ENCODE peak calls at places on chromosome 17, in ten cellular contexts. G is CD4-positive, alpha-beta memory T cell; A is foreskin fibroblast; U is esophagus muscularis mucosa; I is fibroblast of mammary gland; T is endothelial cell of umbilical vein; M is heart right ventricle; H is cardiac fibroblast; X is esophagus squamous epithelium; C is colonic mucosa. R is an unnamed sample.

GRCh38 chr17:83203073-83203471 is 123.7 kb downstream of the METRNL start:
- DNase-seq in G (no peak), A (peak; percentile 97), U (no peak), I (peak; percentile 99), T (peak; percentile 19), M (no peak), H (peak; percentile 98), X (no peak), C (peak; percentile 37), R (peak; percentile 50)

GRCh38 chr17:73838815-73839214 is 194.6 kb upstream of the SDK2 start:
- DNase-seq in G (no peak), A (no peak), U (no peak), I (no peak), T (no peak), M (no peak), H (no peak), X (no peak), C (no peak), R (no peak)

GRCh38 chr17:44076716-44077594 is 6.4 kb downstream of the G6PC3 start:
- DNase-seq in G (no peak), A (no peak), U (no peak), I (no peak), T (no peak), M (no peak), H (no peak), X (no peak), C (no peak), R (no peak)

GRCh38 chr17:83199500-83200201 is 120.2 kb downstream of the METRNL start:
- DNase-seq in G (peak; percentile 33), A (peak; percentile 47), U (no peak), I (peak; percentile 72), T (no peak), M (peak; percentile 46), H (peak; percentile 81), X (no peak), C (no peak), R (peak; percentile 54)

GRCh38 chr17:40608061-40608581 is 39.5 kb downstream of the SMARCE1 start:
- DNase-seq in G (peak; percentile 79), A (no peak), U (peak; percentile 78), I (no peak), T (no peak), M (no peak), H (no peak), X (no peak), C (no peak), R (no peak)

GRCh38 chr17:10349403-10349802 is 23.4 kb downstream of the MYH13 start:
- DNase-seq in G (no peak), A (no peak), U (no peak), I (peak; percentile 25), T (no peak), M (no peak), H (no peak), X (no peak), C (no peak), R (peak; percentile 13)

GRCh38 chr17:8189041-8189710 is 804 bp downstream of the BORCS6 start:
- DNase-seq in G (peak; percentile 32), A (no peak), U (no peak), I (no peak), T (peak; percentile 37), M (no peak), H (peak; percentile 36), X (no peak), C (peak; percentile 55), R (peak; percentile 78)

GRCh38 chr17:10058924-10059683 is 139.3 kb downstream of the GAS7 start:
- DNase-seq in G (no peak), A (no peak), U (no peak), I (peak; percentile 47), T (no peak), M (no peak), H (no peak), X (no peak), C (no peak), R (no peak)

GRCh38 chr17:14604920-14605599 is 304.2 kb downstream of the HS3ST3B1 start:
- DNase-seq in G (no peak), A (no peak), U (no peak), I (no peak), T (no peak), M (peak; percentile 30), H (no peak), X (peak; percentile 2), C (peak; percentile 18), R (no peak)

GRCh38 chr17:46061435-46061834 is 62.4 kb downstream of the STH start:
- DNase-seq in G (no peak), A (no peak), U (no peak), I (peak; percentile 34), T (peak; percentile 49), M (no peak), H (peak; percentile 53), X (no peak), C (no peak), R (no peak)

DNA sequence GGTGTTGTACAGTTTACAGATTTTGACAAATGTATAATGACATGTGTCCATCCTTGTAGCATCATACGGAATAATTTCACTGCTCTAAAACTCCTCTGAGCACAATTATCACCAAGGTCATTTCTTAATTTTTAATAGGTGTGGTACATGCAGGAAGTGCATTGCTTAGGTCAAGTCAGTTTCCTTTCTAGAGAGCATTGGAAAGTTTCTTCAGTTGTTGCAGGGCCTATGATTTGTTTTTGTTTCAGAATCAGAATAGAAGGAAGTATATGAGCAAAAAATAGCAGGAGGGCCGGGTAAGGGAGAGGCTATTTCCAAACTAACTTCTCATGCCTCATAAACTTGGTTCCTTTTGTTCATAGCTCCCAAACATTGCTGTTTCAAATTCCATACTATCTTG is 24.0 kb upstream of the SLFN5 start:
- DNase-seq in G (no peak), A (no peak), U (no peak), I (no peak), T (peak; percentile 18), M (peak; percentile 11), H (no peak), X (no peak), C (no peak), R (no peak)
- H3K4me3 ChIP-seq in G (no peak overlapping the region), A (no peak overlapping the region), U (no peak overlapping the region), I (no peak overlapping the region), T (no peak overlapping the region), M (no peak overlapping the region), H (no peak overlapping the region), X (no peak overlapping the region), C (no peak overlapping the region), R (no peak overlapping the region)

GRCh38 chr17:16074423-16074822 is 74.8 kb downstream of the TTC19 start:
- DNase-seq in G (no peak), A (no peak), U (no peak), I (no peak), T (no peak), M (no peak), H (no peak), X (no peak), C (no peak), R (no peak)

GRCh38 chr17:16075949-16076348 is 76.3 kb downstream of the TTC19 start:
- DNase-seq in G (no peak), A (no peak), U (no peak), I (no peak), T (no peak), M (no peak), H (no peak), X (no peak), C (no peak), R (no peak)

GRCh38 chr17:16068323-16068722 is 68.7 kb downstream of the TTC19 start:
- DNase-seq in G (no peak), A (no peak), U (no peak), I (peak; percentile 25), T (no peak), M (no peak), H (peak; percentile 18), X (no peak), C (no peak), R (no peak)

GRCh38 chr17:16072031-16072430 is 72.4 kb downstream of the TTC19 start:
- DNase-seq in G (no peak), A (no peak), U (no peak), I (no peak), T (no peak), M (no peak), H (no peak), X (no peak), C (no peak), R (no peak)

DNA sequence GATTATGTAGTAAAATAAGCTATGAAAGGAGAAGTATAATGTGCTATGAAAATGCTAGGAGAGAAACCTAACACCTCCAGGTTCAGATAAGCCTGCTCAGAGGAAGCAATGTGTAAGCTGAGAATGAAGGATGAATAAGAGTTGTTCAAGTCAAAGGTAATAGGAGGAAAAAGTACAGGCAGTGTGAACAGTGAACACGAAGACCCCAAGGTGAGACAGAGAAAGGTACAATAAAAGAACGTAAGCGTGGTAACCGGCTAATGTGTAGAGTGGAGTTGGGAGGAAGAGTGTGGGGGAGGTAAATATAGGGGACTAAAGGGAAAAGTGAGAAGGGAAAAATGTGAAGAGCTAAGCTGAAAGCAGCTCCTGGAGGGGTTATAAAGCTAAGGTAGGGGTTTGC is 74.2 kb downstream of the TTC19 start:
- DNase-seq in G (no peak), A (no peak), U (no peak), I (no peak), T (no peak), M (no peak), H (no peak), X (no peak), C (no peak), R (no peak)
- H3K4me3 ChIP-seq in G (no peak overlapping the region), A (no peak overlapping the region), U (no peak overlapping the region), I (no peak overlapping the region), T (no peak overlapping the region), M (no peak overlapping the region), H (no peak overlapping the region), X (no peak overlapping the region), C (no peak overlapping the region), R (no peak overlapping the region)

GRCh38 chr17:60526726-60527125 is 684 bp upstream of the APPBP2 start:
- DNase-seq in G (no peak), A (no peak), U (peak; percentile 3), I (peak; percentile 29), T (peak; percentile 49), M (no peak), H (peak; percentile 36), X (no peak), C (no peak), R (no peak)
- H3K4me3 ChIP-seq in G (peak overlapping the region; percentile 93), A (peak overlapping the region; percentile 94), U (peak overlapping the region; percentile 84), I (peak overlapping the region; percentile 99), T (peak overlapping the region; percentile 94), M (peak overlapping the region; percentile 89), H (peak overlapping the region; percentile 99), X (peak overlapping the region; percentile 94), C (peak overlapping the region; percentile 74), R (peak overlapping the region; percentile 90)

GRCh38 chr17:48541036-48541573 is 3.8 kb downstream of the HOXB2 start:
- DNase-seq in G (peak; percentile 10), A (no peak), U (no peak), I (no peak), T (peak; percentile 53), M (no peak), H (peak; percentile 48), X (no peak), C (no peak), R (no peak)

GRCh38 chr17:48540213-48540612 is 4.7 kb downstream of the HOXB2 start:
- DNase-seq in G (no peak), A (no peak), U (no peak), I (no peak), T (no peak), M (no peak), H (no peak), X (no peak), C (no peak), R (no peak)

GRCh38 chr17:48542956-48543853 is 1.7 kb downstream of the HOXB2 start:
- DNase-seq in G (peak; percentile 66), A (peak; percentile 59), U (no peak), I (no peak), T (peak; percentile 61), M (peak; percentile 29), H (peak; percentile 77), X (no peak), C (peak; percentile 62), R (peak; percentile 66)

GRCh38 chr17:48542114-48542955 is 2.6 kb downstream of the HOXB2 start:
- DNase-seq in G (peak; percentile 40), A (no peak), U (no peak), I (peak; percentile 66), T (peak; percentile 66), M (no peak), H (peak; percentile 66), X (no peak), C (no peak), R (no peak)

GRCh38 chr17:48541574-48542113 is 3.3 kb downstream of the HOXB2 start:
- DNase-seq in G (peak; percentile 61), A (no peak), U (no peak), I (peak; percentile 77), T (no peak), M (peak; percentile 45), H (peak; percentile 75), X (no peak), C (no peak), R (peak; percentile 47)
- H3K4me3 ChIP-seq in G (peak overlapping the region; percentile 78), A (peak overlapping the region; percentile 65), U (peak overlapping the region; percentile 80), I (peak overlapping the region; percentile 95), T (peak overlapping the region; percentile 97), M (peak overlapping the region; percentile 63), H (peak overlapping the region; percentile 64), X (peak overlapping the region; percentile 73), C (peak overlapping the region; percentile 62), R (peak overlapping the region; percentile 34)